ENCODE peak calls at places on chromosomes 12 and 14, in four cellular contexts. Q is dorsolateral prefrontal cortex, G is MCF 10A, M is cardiac muscle cell. N is an unnamed sample.

GRCh38 chr14:34711808-34712712 is 2.3 kb downstream of the CFL2 start:
- DNase-seq in Q (no peak), G (no peak), M (no peak), N (no peak)

GRCh38 chr14:74735113-74735512 is 22.2 kb downstream of the FCF1 start:
- DNase-seq in Q (no peak), G (no peak), M (no peak), N (no peak)

GRCh38 chr12:12685305-12685704 is 10.7 kb downstream of the GPR19 start:
- DNase-seq in Q (peak; percentile 61), G (no peak), M (no peak), N (peak; percentile 40)

GRCh38 chr12:122859303-122860051 is 24.2 kb downstream of the HIP1R start:
- DNase-seq in Q (no peak), G (no peak), M (no peak), N (no peak)

GRCh38 chr14:91163316-91163715 is 49.4 kb downstream of the DGLUCY start:
- DNase-seq in Q (peak; percentile 78), G (no peak), M (peak; percentile 19), N (no peak)

GRCh38 chr12:23631991-23632390 is 317.5 kb downstream of the SOX5 start:
- DNase-seq in Q (no peak), G (peak; percentile 1), M (no peak), N (no peak)

GRCh38 chr12:104006929-104007328 is 41.3 kb downstream of the TDG start:
- DNase-seq in Q (no peak), G (peak; percentile 52), M (peak; percentile 59), N (no peak)

GRCh38 chr14:75985618-75986438 is at the start of gene IFT43:
- DNase-seq in Q (peak; percentile 96), G (peak; percentile 85), M (peak; percentile 87), N (peak; percentile 66)

GRCh38 chr12:42546709-42547108 is 42.8 kb downstream of the PRICKLE1 start:
- DNase-seq in Q (no peak), G (no peak), M (no peak), N (no peak)

GRCh38 chr12:66409195-66409871 is 107.0 kb downstream of the HELB start:
- DNase-seq in Q (no peak), G (peak; percentile 53), M (peak; percentile 90), N (peak; percentile 29)

GRCh38 chr14:29654910-29655590 is 272.6 kb downstream of the PRKD1 start:
- DNase-seq in Q (no peak), G (peak; percentile 61), M (peak; percentile 77), N (no peak)

GRCh38 chr14:59905193-59905592 is 14.8 kb upstream of the LRRC9 start:
- DNase-seq in Q (no peak), G (peak; percentile 44), M (no peak), N (no peak)

GRCh38 chr12:110774824-110775223 is 32.1 kb upstream of the PPP1CC start:
- DNase-seq in Q (no peak), G (no peak), M (no peak), N (no peak)

GRCh38 chr12:26275313-26276257 is 80.2 kb downstream of the SSPN start:
- DNase-seq in Q (no peak), G (no peak), M (peak; percentile 27), N (no peak)

GRCh38 chr14:68312884-68313725 is 479.8 kb downstream of the ZFP36L1 start:
- DNase-seq in Q (no peak), G (no peak), M (no peak), N (no peak)

GRCh38 chr12:59652098-59652497 is 56.3 kb downstream of the SLC16A7 start:
- DNase-seq in Q (no peak), G (no peak), M (no peak), N (no peak)

GRCh38 chr12:57221169-57221917 is 4.7 kb downstream of the NXPH4 start:
- DNase-seq in Q (no peak), G (no peak), M (no peak), N (no peak)

GRCh38 chr12:61095131-61095530 is 1165.1 kb upstream of the USP15 start:
- DNase-seq in Q (no peak), G (no peak), M (no peak), N (no peak)

GRCh38 chr14:104222396-104223036 is 84.1 kb downstream of the KIF26A start:
- DNase-seq in Q (peak; percentile 20), G (no peak), M (no peak), N (no peak)

GRCh38 chr12:51434305-51434704 is 9.7 kb downstream of the SLC4A8 start:
- DNase-seq in Q (no peak), G (no peak), M (no peak), N (no peak)

GRCh38 chr14:37326434-37326833 is 128.7 kb downstream of the MIPOL1 start:
- DNase-seq in Q (no peak), G (no peak), M (no peak), N (no peak)

GRCh38 chr12:79689477-79690155 is 1.1 kb downstream of the PAWR start:
- DNase-seq in Q (no peak), G (peak; percentile 79), M (peak; percentile 55), N (peak; percentile 36)

GRCh38 chr12:54047964-54048303 is 5.7 kb upstream of the HOXC4 start:
- DNase-seq in Q (no peak), G (no peak), M (no peak), N (no peak)

GRCh38 chr14:72598328-72598727 is 295.6 kb downstream of the DPF3 start:
- DNase-seq in Q (no peak), G (no peak), M (no peak), N (no peak)

GRCh38 chr14:105337966-105338365 is 23.4 kb downstream of the PACS2 start:
- DNase-seq in Q (no peak), G (no peak), M (peak; percentile 56), N (no peak)

GRCh38 chr14:53153702-53154112 is 584 bp upstream of the DDHD1 start:
- DNase-seq in Q (no peak), G (no peak), M (no peak), N (no peak)

GRCh38 chr14:92382677-92383076 is 59.7 kb downstream of the SLC24A4 start:
- DNase-seq in Q (no peak), G (peak; percentile 31), M (no peak), N (no peak)

GRCh38 chr12:13745100-13745678 is 236.2 kb downstream of the GRIN2B start:
- DNase-seq in Q (no peak), G (no peak), M (no peak), N (no peak)

GRCh38 chr14:52906141-52906601 is 44.7 kb downstream of the FERMT2 start:
- DNase-seq in Q (no peak), G (peak; percentile 81), M (peak; percentile 72), N (no peak)

GRCh38 chr12:109731806-109732205 is 18.2 kb downstream of the FAM222A start:
- DNase-seq in Q (peak; percentile 17), G (no peak), M (no peak), N (no peak)

GRCh38 chr12:41365653-41366131 is 177.6 kb downstream of the PDZRN4 start:
- DNase-seq in Q (no peak), G (no peak), M (no peak), N (no peak)

GRCh38 chr14:59474172-59474571 is 9.0 kb upstream of the GPR135 start:
- DNase-seq in Q (no peak), G (peak; percentile 27), M (peak; percentile 76), N (no peak)

GRCh38 chr12:41739066-41739465 is 405.6 kb downstream of the GXYLT1 start:
- DNase-seq in Q (no peak), G (no peak), M (no peak), N (no peak)

GRCh38 chr14:70098257-70098809 is 90.4 kb downstream of the SLC8A3 start:
- DNase-seq in Q (no peak), G (no peak), M (peak; percentile 54), N (no peak)

GRCh38 chr12:53757095-53757770 is 5.5 kb upstream of the CISTR start:
- DNase-seq in Q (peak; percentile 84), G (peak; percentile 71), M (peak; percentile 79), N (peak; percentile 97)

GRCh38 chr12:4355150-4355842 is 24.2 kb downstream of the FGF23 start:
- DNase-seq in Q (no peak), G (no peak), M (peak; percentile 12), N (no peak)

GRCh38 chr12:4353785-4354208 is 25.7 kb downstream of the FGF23 start:
- DNase-seq in Q (no peak), G (peak; percentile 16), M (peak; percentile 3), N (no peak)

DNA sequence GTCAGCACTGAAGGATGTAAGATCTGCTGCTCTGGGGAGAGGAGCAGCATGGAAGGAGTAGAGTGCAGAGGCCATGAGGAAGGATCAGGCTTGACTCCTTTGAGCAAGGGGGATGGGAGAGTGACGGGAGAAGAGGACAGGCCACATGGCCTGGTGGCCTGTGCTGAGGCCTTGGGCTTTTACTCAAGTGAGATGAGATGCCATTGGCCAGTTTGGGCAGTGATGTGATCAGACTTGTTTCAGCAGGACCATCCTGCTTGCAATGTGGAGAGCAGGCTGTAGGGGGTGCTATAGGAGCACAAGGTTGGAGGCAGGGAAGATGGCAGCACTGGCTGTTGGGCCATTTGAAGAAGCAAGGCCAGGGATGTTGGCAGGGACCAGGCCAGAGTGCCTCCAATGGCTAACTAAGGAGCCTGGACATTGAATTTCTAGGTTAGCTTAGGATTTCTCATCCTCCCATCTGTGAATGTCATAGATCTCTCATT is 23.6 kb downstream of the FGF23 start:
- DNase-seq in Q (no peak), G (peak; percentile 32), M (peak; percentile 27), N (peak; percentile 50)
- TF ChIP-seq CTCF in Q (peak; percentile 24), G (peak; percentile 37), M (peak; percentile 36), N (peak; percentile 68)

DNA sequence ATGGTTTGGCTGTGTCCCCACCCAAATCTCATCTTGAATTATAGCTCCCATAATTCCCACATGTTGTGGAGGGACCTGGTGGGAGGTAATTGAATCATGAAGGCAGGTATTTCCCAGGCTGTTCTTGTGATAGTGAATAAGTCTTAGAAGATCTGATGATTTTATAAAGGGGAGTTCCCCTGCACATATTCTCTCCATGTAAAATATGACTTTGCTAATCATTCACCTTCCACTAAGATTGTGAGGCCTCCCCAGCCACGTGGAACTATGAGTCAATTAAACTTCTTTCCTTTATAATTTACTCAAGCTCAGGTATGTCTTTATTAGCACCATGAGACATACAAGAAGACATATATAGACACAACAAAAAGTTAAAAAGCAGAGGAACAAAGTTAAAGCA is 120.0 kb downstream of the CPNE8 start:
- DNase-seq in Q (no peak), G (no peak), M (no peak), N (no peak)
- TF ChIP-seq CTCF in Q (no peak), G (no peak), M (no peak), N (no peak)

GRCh38 chr12:90945070-90945649 is 9.8 kb downstream of the CCER1 start:
- DNase-seq in Q (no peak), G (peak; percentile 34), M (peak; percentile 58), N (no peak)
- TF ChIP-seq CTCF in Q (peak; percentile 61), G (no peak), M (peak; percentile 59), N (peak; percentile 81)

GRCh38 chr12:128698573-128698972 is 125.2 kb downstream of the SLC15A4 start:
- DNase-seq in Q (no peak), G (no peak), M (no peak), N (no peak)
- TF ChIP-seq CTCF in Q (no peak), G (no peak), M (no peak), N (no peak)